ENCODE peak calls at places on chromosomes 2 and 18, in five cellular contexts. H is fibroblast of mammary gland, S is SK-N-SH, A is dorsolateral prefrontal cortex, Q is GM12878. P is an unnamed sample.
A peak's percentile ranks its signal among the peaks of the same experiment; 100 is the strongest.

GRCh38 chr2:220887880-220888279 is 684.2 kb downstream of the EPHA4 start:
- DNase-seq in H (no peak), S (no peak), A (no peak), Q (no peak), P (no peak)

GRCh38 chr2:81692566-81692965 is 1388.0 kb upstream of the LRRTM1 start:
- DNase-seq in H (no peak), S (no peak), A (no peak), Q (no peak), P (no peak)

GRCh38 chr2:2332381-2332780 is 1.3 kb upstream of the MYT1L start:
- DNase-seq in H (no peak), S (no peak), A (no peak), Q (no peak), P (no peak)

GRCh38 chr18:79380816-79381806 is 14.6 kb upstream of the NFATC1 start:
- DNase-seq in H (peak; percentile 41), S (peak; percentile 92), A (no peak), Q (no peak), P (no peak)

GRCh38 chr18:11148655-11149440 is 521 bp downstream of the PIEZO2 start:
- DNase-seq in H (no peak), S (no peak), A (no peak), Q (no peak), P (no peak)

GRCh38 chr2:151111599-151112278 is 149.9 kb downstream of the RBM43 start:
- DNase-seq in H (peak; percentile 92), S (no peak), A (no peak), Q (no peak), P (no peak)

GRCh38 chr2:184598313-184599053 is at the start of gene ZNF804A:
- DNase-seq in H (peak; percentile 37), S (peak; percentile 89), A (peak; percentile 77), Q (peak; percentile 36), P (no peak)

GRCh38 chr2:28334527-28334891 is 58.1 kb upstream of the FOSL2 start:
- DNase-seq in H (no peak), S (peak; percentile 63), A (no peak), Q (no peak), P (no peak)

GRCh38 chr2:67210430-67210829 is 186.7 kb upstream of the ETAA1 start:
- DNase-seq in H (no peak), S (no peak), A (no peak), Q (no peak), P (no peak)

GRCh38 chr2:181904022-181904632 is 12.6 kb downstream of the ITPRID2 start:
- DNase-seq in H (peak; percentile 48), S (peak; percentile 34), A (no peak), Q (no peak), P (no peak)

GRCh38 chr18:62614499-62614898 is 91.7 kb downstream of the ZCCHC2 start:
- DNase-seq in H (no peak), S (no peak), A (no peak), Q (no peak), P (no peak)

GRCh38 chr2:49035477-49035876 is 118.8 kb downstream of the FSHR start:
- DNase-seq in H (no peak), S (no peak), A (no peak), Q (no peak), P (no peak)

GRCh38 chr18:10265560-10266235 is 188.7 kb upstream of the APCDD1 start:
- DNase-seq in H (no peak), S (no peak), A (no peak), Q (no peak), P (no peak)

GRCh38 chr2:176385838-176386237 is 116.6 kb downstream of the MTX2 start:
- DNase-seq in H (no peak), S (no peak), A (no peak), Q (no peak), P (no peak)

GRCh38 chr2:31688282-31688681 is 107.5 kb upstream of the SRD5A2 start:
- DNase-seq in H (peak; percentile 16), S (no peak), A (no peak), Q (no peak), P (no peak)

GRCh38 chr2:108267117-108267516 is 21.6 kb upstream of the SULT1C2 start:
- DNase-seq in H (peak; percentile 77), S (no peak), A (no peak), Q (no peak), P (no peak)

GRCh38 chr2:238094438-238095022 is 5.6 kb upstream of the ESPNL start:
- DNase-seq in H (no peak), S (peak; percentile 19), A (no peak), Q (no peak), P (no peak)

GRCh38 chr2:173414823-173415322 is 60.2 kb downstream of the CDCA7 start:
- DNase-seq in H (peak; percentile 74), S (no peak), A (no peak), Q (no peak), P (no peak)

GRCh38 chr2:99085400-99085799 is 56.1 kb upstream of the C2orf15 start:
- DNase-seq in H (peak; percentile 26), S (no peak), A (no peak), Q (no peak), P (no peak)

GRCh38 chr2:138476186-138476585 is 25.4 kb upstream of the SPOPL start:
- DNase-seq in H (no peak), S (no peak), A (no peak), Q (no peak), P (no peak)

GRCh38 chr2:26251893-26252292 is 7.2 kb downstream of the HADHB start:
- DNase-seq in H (peak; percentile 28), S (no peak), A (no peak), Q (no peak), P (no peak)

GRCh38 chr18:58378411-58378820 is 250.5 kb downstream of the ALPK2 start:
- DNase-seq in H (no peak), S (no peak), A (no peak), Q (no peak), P (no peak)

GRCh38 chr2:46827274-46827930 is 88.2 kb downstream of the MCFD2 start:
- DNase-seq in H (peak; percentile 94), S (no peak), A (no peak), Q (no peak), P (no peak)

GRCh38 chr18:63262369-63263335 is 56.9 kb downstream of the BCL2 start:
- DNase-seq in H (no peak), S (no peak), A (no peak), Q (no peak), P (no peak)

GRCh38 chr2:10300328-10300920 is 2.3 kb upstream of the HPCAL1 start:
- DNase-seq in H (no peak), S (no peak), A (no peak), Q (no peak), P (no peak)

GRCh38 chr2:10303174-10303633 is 500 bp downstream of the HPCAL1 start:
- DNase-seq in H (no peak), S (no peak), A (no peak), Q (no peak), P (no peak)

GRCh38 chr2:10301946-10302478 is 692 bp upstream of the HPCAL1 start:
- DNase-seq in H (no peak), S (no peak), A (no peak), Q (no peak), P (no peak)

GRCh38 chr2:10302479-10303173 is at the start of gene HPCAL1:
- DNase-seq in H (peak; percentile 67), S (peak; percentile 100), A (no peak), Q (peak; percentile 40), P (peak; percentile 55)

DNA sequence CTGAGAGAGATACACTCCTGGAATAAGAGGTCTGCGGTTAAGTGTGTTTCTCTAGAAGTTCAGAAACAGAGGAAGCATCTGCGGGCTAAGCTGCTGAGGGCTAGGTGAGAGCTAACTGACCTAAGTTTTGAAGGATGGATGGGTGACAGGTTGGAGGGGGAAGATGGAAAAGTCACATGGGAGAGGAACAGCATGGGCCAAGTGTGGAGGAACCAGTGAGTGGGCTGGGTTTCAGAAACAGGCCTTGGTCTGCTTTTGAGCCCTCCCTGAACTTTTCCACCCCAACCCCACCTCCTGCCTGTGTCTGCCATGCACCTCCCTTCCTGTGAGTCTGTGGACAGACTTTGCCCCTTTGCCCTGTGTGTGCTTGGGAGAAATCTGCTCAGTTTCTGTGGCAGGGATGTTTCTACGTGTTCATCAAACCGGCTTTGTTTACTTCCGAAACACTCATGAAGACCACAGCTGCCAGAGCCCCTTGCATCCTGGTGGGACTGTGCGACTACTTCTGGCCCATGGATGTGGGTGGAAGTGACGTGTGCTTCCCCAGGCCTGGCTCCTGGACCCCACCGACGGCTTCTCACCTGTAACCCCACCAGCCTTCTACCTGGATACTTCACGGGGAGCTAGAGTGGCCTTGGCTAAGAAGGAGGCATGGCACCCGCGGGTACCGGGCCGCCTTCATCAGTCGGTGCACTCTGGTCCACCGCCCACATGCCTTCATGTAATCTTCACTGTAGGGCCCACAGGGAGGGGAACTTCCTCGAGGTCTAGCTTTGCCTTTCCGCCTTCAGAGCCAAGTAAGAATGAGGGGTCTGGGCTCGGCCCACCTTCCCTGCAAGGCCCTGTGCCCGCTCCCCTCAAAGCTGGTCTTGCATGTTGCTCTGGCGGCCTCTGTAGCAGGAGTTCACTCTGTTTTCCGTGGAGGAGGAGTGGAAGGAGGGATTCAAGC is 1.4 kb upstream of the HPCAL1 start:
- DNase-seq in H (no peak), S (no peak), A (no peak), Q (no peak), P (no peak)
- H3K4me3 ChIP-seq in H (no peak overlapping the region), S (no peak overlapping the region), A (peak overlapping the region; percentile 77), Q (peak overlapping the region; percentile 62), P (no peak overlapping the region)

GRCh38 chr18:56389190-56389589 is 249.2 kb downstream of the TXNL1 start:
- DNase-seq in H (no peak), S (no peak), A (no peak), Q (no peak), P (no peak)
- TF ChIP-seq CTCF in H (no peak), S (no peak), A (no peak), Q (no peak), P (no peak)

DNA sequence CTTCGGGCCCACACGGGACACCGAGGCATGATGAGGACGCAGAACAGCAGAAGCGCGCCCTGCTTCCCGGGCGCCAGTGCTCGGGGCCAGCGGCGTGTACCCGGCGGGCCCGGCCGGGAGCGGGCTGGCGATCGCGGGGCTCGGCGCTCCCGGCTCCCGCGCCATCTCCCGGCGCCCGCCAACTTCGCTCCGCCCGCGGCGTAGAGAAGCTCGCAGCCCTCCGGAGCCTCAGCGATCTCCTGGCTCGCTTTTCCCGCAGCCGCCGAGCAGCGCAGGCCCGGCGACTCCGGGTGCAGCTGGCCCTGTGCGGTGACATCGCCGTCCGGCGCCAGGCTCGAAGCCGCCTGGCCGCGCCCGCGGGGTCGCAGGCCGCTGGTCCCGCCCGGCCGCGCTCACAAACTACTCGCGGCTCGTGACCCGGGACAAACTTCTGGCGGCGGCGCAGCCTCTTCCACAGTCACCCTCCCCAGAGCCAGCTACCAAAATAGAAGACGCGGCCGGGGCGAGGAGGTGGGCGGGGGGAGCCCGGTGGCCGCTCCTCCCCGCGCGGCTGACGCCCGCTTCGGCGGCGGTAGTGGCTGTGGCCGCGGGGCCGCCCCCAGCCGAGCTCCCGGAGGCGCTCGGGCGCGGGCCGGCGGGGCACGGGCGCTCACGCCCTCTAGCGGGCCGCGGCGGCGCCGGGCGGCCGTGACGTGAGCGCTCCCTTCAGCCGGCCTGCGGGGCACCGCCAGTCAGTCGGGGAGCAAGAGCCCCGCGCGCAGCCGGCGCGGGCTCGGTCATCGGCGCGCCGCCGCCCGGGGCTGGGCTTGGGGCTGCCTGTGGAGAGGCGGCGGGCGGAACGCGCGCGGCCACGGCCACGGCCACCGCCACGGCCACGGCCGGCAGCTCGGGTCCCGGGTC is at the start of gene PTPRM:
- DNase-seq in H (peak; percentile 71), S (peak; percentile 92), A (peak; percentile 66), Q (no peak), P (no peak)
- H3K4me3 ChIP-seq in H (peak within 1 kb of the TSS; percentile 75), S (peak within 1 kb of the TSS; percentile 59), A (peak within 1 kb of the TSS; percentile 82), Q (no peak within 1 kb of the TSS), P (peak within 1 kb of the TSS; percentile 18)

DNA sequence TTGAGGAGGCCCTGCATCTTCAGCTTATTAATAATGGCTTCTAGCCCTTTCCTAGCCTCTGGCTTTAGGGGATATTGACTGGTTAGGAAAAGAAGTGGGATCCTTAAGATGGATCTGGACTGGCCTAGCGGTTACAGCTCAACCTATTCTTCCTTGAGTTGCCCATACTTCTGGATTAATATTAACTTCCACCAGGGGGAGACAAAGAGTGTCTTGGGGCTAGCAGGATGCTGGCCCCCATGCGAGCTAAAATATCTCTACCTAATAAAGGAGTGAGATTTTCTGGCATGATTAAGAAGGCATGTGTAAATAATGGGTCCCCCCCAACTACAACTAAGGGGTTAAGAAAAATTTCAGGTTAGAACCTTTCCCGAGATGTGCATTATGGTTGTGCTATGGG is 23.2 kb upstream of the PLA2R1 start:
- DNase-seq in H (no peak), S (no peak), A (no peak), Q (no peak), P (no peak)
- TF ChIP-seq CTCF in H (peak; percentile 6), S (peak; percentile 43), A (no peak), Q (peak; percentile 9), P (peak; percentile 26)